ENCODE peak calls at places on chromosomes 11 and 22, in eight cellular contexts. R, H, F, E, J, T, O and B are unnamed samples. For H3K4me1, the result is how much of the 10 kb centered on the place peaks cover.

GRCh38 chr22:50713008-50713385 is 25.0 kb upstream of the ACR start:
- DNase-seq in R (no peak), H (no peak), F (no peak), E (no peak), J (no peak), T (no peak), O (no peak), B (peak)

GRCh38 chr11:73200256-73200655 is 17.8 kb upstream of the P2RY2 start:
- DNase-seq in R (no peak), H (no peak), F (no peak), E (peak), J (peak), T (no peak), O (no peak), B (peak)

GRCh38 chr22:47175761-47176359 is 413.4 kb downstream of the TBC1D22A start:
- DNase-seq in R (no peak), H (no peak), F (no peak), E (peak), J (no peak), T (peak), O (no peak), B (peak)

GRCh38 chr11:57616595-57616994 is 19.1 kb downstream of the SERPING1 start:
- DNase-seq in R (no peak), H (no peak), F (no peak), E (no peak), J (no peak), T (no peak), O (no peak), B (no peak)

GRCh38 chr22:22450343-22450839 is 58.2 kb downstream of the ZNF280B start:
- DNase-seq in R (no peak), H (no peak), F (peak), E (peak), J (peak), T (no peak), O (no peak), B (no peak)

GRCh38 chr11:90250970-90251369 is 28.1 kb upstream of the CHORDC1 start:
- DNase-seq in R (no peak), H (no peak), F (no peak), E (no peak), J (no peak), T (no peak), O (no peak), B (no peak)

GRCh38 chr11:64294665-64295289 is 3.7 kb downstream of the KCNK4 start:
- DNase-seq in R (no peak), H (no peak), F (no peak), E (no peak), J (no peak), T (no peak), O (no peak), B (no peak)

GRCh38 chr22:35367331-35367886 is 13.5 kb upstream of the HMOX1 start:
- DNase-seq in R (no peak), H (no peak), F (peak), E (peak), J (no peak), T (no peak), O (no peak), B (peak)

GRCh38 chr11:114168691-114169090 is 109.2 kb downstream of the ZBTB16 start:
- DNase-seq in R (no peak), H (no peak), F (peak), E (no peak), J (peak), T (no peak), O (no peak), B (no peak)

GRCh38 chr11:109612481-109612880 is 190.5 kb downstream of the C11orf87 start:
- DNase-seq in R (no peak), H (no peak), F (no peak), E (no peak), J (no peak), T (no peak), O (no peak), B (no peak)

GRCh38 chr11:124167852-124168251 is 15.3 kb upstream of the OR10D3 start:
- DNase-seq in R (no peak), H (no peak), F (no peak), E (no peak), J (no peak), T (no peak), O (no peak), B (no peak)

GRCh38 chr22:49642331-49642730 is 185.3 kb downstream of the BRD1 start:
- DNase-seq in R (no peak), H (no peak), F (no peak), E (no peak), J (no peak), T (no peak), O (no peak), B (no peak)

GRCh38 chr11:126282361-126282741 is 542 bp upstream of the TIRAP start:
- DNase-seq in R (no peak), H (peak), F (peak), E (peak), J (peak), T (peak), O (peak), B (peak)

DNA sequence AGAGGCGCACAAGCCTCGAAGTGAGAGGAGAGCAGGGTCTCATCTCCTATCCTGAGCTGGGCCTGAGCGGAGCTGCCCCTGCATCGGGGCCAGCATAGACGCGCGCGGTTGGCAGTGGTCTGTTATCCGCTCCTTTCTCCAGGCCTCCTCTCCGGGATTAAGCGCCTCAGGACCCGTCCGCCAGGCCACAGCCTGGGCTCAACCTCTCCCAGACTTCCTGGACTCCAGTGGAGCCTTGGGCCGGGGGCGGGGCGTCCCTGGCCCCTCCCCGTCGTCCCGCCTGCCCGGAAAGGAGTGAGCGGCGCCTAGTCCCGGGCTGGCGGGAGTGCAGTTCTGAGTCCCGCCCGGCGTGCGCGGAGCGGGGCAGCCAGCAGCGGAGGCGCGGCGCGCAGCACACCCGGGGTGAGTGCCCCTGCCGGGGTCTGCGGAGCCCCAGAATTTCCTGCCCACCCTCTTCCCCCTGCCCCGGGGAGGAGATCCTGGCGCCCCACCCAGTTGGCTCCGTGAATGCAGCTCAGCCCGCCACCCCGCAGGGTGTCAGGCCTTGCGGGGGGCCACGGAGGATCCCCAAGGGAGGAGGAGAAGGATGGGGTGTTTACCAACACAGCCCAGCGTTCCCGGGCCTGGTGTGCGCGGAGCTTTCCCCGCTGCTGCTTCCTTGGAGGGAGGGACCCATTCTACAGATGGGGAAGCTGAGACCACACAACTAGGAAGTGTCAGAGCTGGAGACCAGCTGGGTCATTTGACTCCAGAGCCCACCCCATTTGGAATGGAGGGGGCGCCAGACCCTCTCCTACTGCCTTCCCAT is at the start of gene TCIRG1:
- DNase-seq in R (peak), H (peak), F (peak), E (peak), J (peak), T (peak), O (peak), B (peak)
- TF ChIP-seq CTCF in R (no peak), H (no peak), F (no peak), E (peak), J (peak), T (peak), O (no peak), B (no peak)

DNA sequence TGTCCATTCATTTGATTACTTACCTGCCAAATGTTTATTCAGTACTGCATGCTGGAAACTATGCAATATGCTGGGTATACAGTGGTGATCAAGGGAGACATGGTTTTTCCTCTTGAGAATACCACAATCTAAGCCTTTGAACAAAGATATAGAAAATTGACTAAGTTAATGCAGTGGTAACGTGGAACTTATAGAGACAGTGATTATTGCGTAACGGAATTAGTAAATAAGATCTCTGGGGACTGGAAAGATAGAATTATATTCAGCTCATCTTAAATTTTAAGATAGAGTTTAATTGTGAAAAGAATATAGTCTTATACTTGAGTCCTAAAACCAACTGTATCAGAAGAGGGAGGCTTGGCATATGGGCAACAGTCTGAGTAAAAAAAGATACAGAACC is 129.5 kb downstream of the UVRAG start:
- DNase-seq in R (no peak), H (no peak), F (no peak), E (no peak), J (no peak), T (no peak), O (no peak), B (no peak)
- H3K4me1 ChIP-seq in R (under half), H (under half), F (under half), E (under half), J (under half), T (under half), O (under half), B (under half)

GRCh38 chr22:44990328-44990727 is 19.5 kb downstream of the PHF21B start:
- DNase-seq in R (no peak), H (no peak), F (no peak), E (no peak), J (no peak), T (no peak), O (no peak), B (no peak)

GRCh38 chr22:44988671-44989070 is 21.1 kb downstream of the PHF21B start:
- DNase-seq in R (no peak), H (no peak), F (no peak), E (no peak), J (no peak), T (no peak), O (no peak), B (no peak)

GRCh38 chr22:44983878-44984482 is 25.8 kb downstream of the PHF21B start:
- DNase-seq in R (no peak), H (no peak), F (no peak), E (no peak), J (no peak), T (no peak), O (no peak), B (no peak)

GRCh38 chr22:44981857-44982256 is 27.9 kb downstream of the PHF21B start:
- DNase-seq in R (no peak), H (no peak), F (no peak), E (no peak), J (no peak), T (no peak), O (no peak), B (no peak)

GRCh38 chr22:44985906-44986527 is 23.8 kb downstream of the PHF21B start:
- DNase-seq in R (no peak), H (no peak), F (no peak), E (no peak), J (no peak), T (no peak), O (no peak), B (no peak)
- H3K4me3 ChIP-seq in R (no peak), H (no peak), F (no peak), E (no peak), J (no peak), T (no peak), O (no peak), B (no peak)

DNA sequence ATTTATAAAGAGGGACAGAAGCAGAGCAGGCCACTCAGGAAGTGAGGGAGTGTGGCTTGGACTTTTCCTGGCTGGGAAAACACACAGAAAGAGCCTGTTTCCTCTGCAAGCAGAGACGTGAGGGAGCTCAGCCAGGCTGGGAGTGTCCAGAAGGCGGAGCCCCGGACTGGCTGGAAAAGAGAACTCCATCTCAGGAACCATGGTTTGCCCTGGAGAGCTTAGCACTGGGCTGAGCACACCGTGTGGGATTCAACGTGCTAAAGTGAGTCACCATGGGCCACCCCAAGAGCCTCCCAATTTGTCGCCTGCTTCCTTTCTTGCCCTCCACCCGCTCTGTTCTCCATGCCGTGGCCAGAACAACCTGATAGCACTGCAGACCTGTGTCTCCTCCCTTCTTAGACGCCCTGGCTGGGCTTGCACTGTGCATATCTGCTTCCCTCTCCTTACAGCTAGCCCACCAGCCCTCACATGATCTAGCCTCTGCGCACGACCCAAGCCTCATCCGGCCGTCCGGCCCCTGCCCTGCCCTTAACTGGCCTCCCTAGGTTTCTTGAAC is 51.8 kb downstream of the GALNT18 start:
- DNase-seq in R (no peak), H (no peak), F (no peak), E (peak), J (peak), T (peak), O (no peak), B (peak)
- TF ChIP-seq CTCF in R (no peak), H (no peak), F (no peak), E (no peak), J (no peak), T (no peak), O (no peak), B (no peak)

DNA sequence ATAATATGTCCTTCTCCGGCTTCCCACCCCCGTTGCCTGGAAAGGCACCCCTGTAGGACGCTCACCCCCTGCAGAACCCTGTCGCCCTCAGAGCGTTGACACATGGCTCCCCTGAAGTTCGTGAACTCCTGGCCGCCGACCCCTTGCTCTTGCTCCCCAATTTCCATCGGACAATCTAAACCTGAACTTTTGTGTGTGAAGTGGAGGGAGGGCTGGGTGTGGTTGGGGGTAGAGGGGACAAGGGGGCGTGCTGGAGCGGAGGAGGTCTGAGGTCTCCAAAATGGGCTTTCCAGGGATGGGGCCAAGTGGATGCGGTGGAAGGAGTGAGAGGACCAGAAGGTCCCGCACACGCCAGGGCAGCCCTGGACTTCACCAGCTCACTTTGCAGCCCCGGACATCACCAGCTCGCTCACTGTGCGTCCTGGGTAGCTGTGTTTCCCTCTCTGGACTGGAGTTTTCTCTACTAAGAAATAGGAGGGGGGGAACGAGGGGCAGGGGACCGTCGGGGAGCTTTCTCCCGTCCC is 18.6 kb downstream of the CREB3L1 start:
- DNase-seq in R (no peak), H (no peak), F (no peak), E (no peak), J (no peak), T (no peak), O (no peak), B (no peak)
- H3K4me1 ChIP-seq in R (under half), H (half or more), F (under half), E (under half), J (under half), T (under half), O (under half), B (under half)

DNA sequence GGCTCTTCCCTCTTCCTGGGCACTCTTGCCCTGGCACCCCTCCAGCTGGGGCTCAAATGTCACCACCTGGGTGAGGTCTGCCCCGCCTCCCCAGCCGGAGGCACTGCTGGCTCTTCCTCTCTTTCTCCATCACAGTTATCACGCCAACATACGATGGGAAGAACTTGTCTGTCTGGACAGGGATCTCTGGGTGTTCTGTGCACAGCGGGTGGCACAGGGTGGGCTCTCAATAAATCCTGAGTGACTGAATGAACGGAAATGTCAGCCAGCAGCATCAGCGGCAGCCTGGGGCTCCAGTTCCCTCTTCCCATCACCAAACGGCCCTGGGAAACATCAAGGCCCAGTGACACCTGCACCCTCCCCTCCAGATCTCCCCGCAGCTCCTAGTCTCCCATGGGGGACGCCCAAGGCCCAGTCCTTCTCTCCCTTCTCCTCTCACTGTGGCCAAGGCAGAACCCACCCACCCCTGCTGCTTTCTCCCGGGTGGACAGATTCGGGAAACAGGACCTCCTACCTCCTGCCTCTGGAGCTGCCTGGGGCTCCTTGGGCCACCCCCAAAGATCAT is 440 bp upstream of the SLC25A45 start:
- DNase-seq in R (no peak), H (no peak), F (no peak), E (no peak), J (peak), T (no peak), O (peak), B (peak)
- H3K4me3 ChIP-seq in R (peak), H (peak), F (peak), E (peak), J (peak), T (peak), O (peak), B (peak)

GRCh38 chr11:100687630-100688395 is 725 bp downstream of the ARHGAP42 start:
- DNase-seq in R (peak), H (peak), F (no peak), E (peak), J (peak), T (peak), O (peak), B (peak)
- TF ChIP-seq CTCF in R (peak), H (peak), F (no peak), E (peak), J (no peak), T (peak), O (peak), B (peak)

GRCh38 chr11:3879967-3880542 is 24.6 kb downstream of the STIM1 start:
- DNase-seq in R (no peak), H (no peak), F (no peak), E (no peak), J (no peak), T (no peak), O (no peak), B (no peak)
- H3K4me1 ChIP-seq in R (under half), H (under half), F (half or more), E (under half), J (half or more), T (under half), O (under half), B (under half)

GRCh38 chr22:29265929-29266328 is 1.9 kb downstream of the RHBDD3 start:
- DNase-seq in R (no peak), H (no peak), F (no peak), E (no peak), J (no peak), T (peak), O (no peak), B (peak)
- H3K4me3 ChIP-seq in R (peak), H (no peak), F (peak), E (no peak), J (no peak), T (no peak), O (no peak), B (no peak)

GRCh38 chr11:27718346-27718852 is 18.1 kb upstream of the BDNF start:
- DNase-seq in R (peak), H (peak), F (no peak), E (no peak), J (no peak), T (no peak), O (peak), B (no peak)

GRCh38 chr11:27716216-27716615 is 16.0 kb upstream of the BDNF start:
- DNase-seq in R (no peak), H (no peak), F (no peak), E (no peak), J (no peak), T (no peak), O (no peak), B (no peak)

GRCh38 chr11:27717377-27717776 is 17.1 kb upstream of the BDNF start:
- DNase-seq in R (no peak), H (no peak), F (no peak), E (no peak), J (no peak), T (no peak), O (no peak), B (no peak)

GRCh38 chr11:27717801-27718229 is 17.6 kb upstream of the BDNF start:
- DNase-seq in R (no peak), H (no peak), F (no peak), E (no peak), J (no peak), T (no peak), O (no peak), B (no peak)

DNA sequence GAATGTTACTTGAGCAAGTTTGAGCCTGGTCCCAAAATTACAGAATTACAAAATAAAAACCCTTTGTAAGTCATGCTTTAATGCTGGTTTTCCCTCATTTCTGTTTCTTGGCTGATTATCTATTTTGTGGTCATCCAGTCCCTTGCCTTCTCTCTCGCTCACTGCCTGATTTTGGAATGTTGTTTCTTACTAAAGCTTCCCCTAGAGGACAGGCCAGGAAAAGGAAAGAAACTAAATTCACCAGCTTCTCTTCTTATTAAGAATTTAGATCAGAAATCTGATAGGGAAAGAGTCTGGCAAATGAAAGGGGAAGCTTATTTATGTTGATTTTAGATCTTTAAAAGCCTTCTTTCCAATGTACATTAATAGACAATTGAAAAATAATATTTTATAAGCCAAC is 16.6 kb upstream of the BDNF start:
- DNase-seq in R (no peak), H (peak), F (no peak), E (no peak), J (no peak), T (no peak), O (no peak), B (no peak)
- TF ChIP-seq CTCF in R (peak), H (peak), F (no peak), E (no peak), J (no peak), T (no peak), O (no peak), B (no peak)